ENCODE peak calls at places on chromosomes 11 and 22, in ten cellular contexts. T is fibroblast of lung; J is body of pancreas; Q is mesendoderm; N is Panc1; R is mammary epithelial cell; L is small intestine; A is spleen; B is effector memory CD4-positive, alpha-beta T cell; O is upper lobe of left lung. G is an unnamed sample. For H3K4me1, the result is how much of the 10 kb centered on the place peaks cover.

GRCh38 chr11:838441-839279 is 3.7 kb downstream of the POLR2L start:
- DNase-seq in N (no peak), B (no peak), O (peak), L (peak), Q (no peak), T (no peak), R (peak), A (no peak), J (no peak), G (no peak)

GRCh38 chr11:58575377-58576020 is at the start of gene LPXN:
- DNase-seq in R (peak), A (no peak), O (no peak), J (no peak), N (no peak), Q (no peak), L (peak), T (no peak), B (peak), G (peak)

GRCh38 chr11:118789501-118790356 is 1.2 kb downstream of the DDX6 start:
- DNase-seq in B (peak), N (no peak), T (peak), O (no peak), Q (peak), L (peak), A (no peak), J (peak), R (peak), G (peak)

GRCh38 chr22:29700206-29700948 is 19.4 kb upstream of the CABP7 start:
- DNase-seq in R (no peak), L (no peak), N (no peak), O (no peak), B (no peak), Q (no peak), A (no peak), J (no peak), T (no peak), G (no peak)

GRCh38 chr11:26761382-26761781 is 39.5 kb upstream of the SLC5A12 start:
- DNase-seq in R (peak), B (no peak), J (no peak), Q (peak), T (no peak), O (no peak), A (no peak), L (no peak), N (no peak), G (no peak)

GRCh38 chr11:4683020-4683419 is 14.6 kb downstream of the OR51E2 start:
- DNase-seq in A (no peak), B (no peak), O (no peak), N (no peak), J (no peak), Q (no peak), T (no peak), L (no peak), R (peak), G (no peak)

GRCh38 chr11:85540635-85541034 is 86.5 kb downstream of the DLG2 start:
- DNase-seq in T (no peak), B (no peak), Q (peak), J (no peak), N (no peak), R (no peak), L (no peak), O (no peak), A (no peak), G (no peak)

GRCh38 chr11:23555085-23555484 is 694.8 kb upstream of the CCDC179 start:
- DNase-seq in B (no peak), O (no peak), L (no peak), N (no peak), A (no peak), T (peak), J (no peak), R (no peak), Q (no peak), G (no peak)

GRCh38 chr11:68314886-68315580 is 2.6 kb downstream of the LRP5 start:
- DNase-seq in A (no peak), B (no peak), N (no peak), T (peak), J (no peak), L (peak), R (peak), O (no peak), Q (peak), G (no peak)

GRCh38 chr11:8067929-8068575 is 13.0 kb upstream of the TUB start:
- DNase-seq in B (no peak), O (no peak), J (no peak), T (no peak), N (no peak), Q (no peak), L (no peak), R (no peak), A (peak), G (no peak)

GRCh38 chr22:21937041-21937820 is 15.4 kb downstream of the PPM1F start:
- DNase-seq in B (no peak), J (no peak), O (peak), L (peak), N (no peak), Q (no peak), A (peak), T (no peak), R (peak), G (no peak)

GRCh38 chr11:71500601-71501021 is 26.5 kb upstream of the KRTAP5-7 start:
- DNase-seq in Q (no peak), B (no peak), T (peak), O (no peak), A (peak), L (peak), N (no peak), J (no peak), R (no peak), G (no peak)

GRCh38 chr11:74846770-74847169 is 98.1 kb downstream of the RNF169 start:
- DNase-seq in O (no peak), A (no peak), R (no peak), L (no peak), T (peak), B (no peak), N (no peak), Q (no peak), J (no peak), G (no peak)

GRCh38 chr22:36252754-36253522 is at the start of gene APOL1:
- DNase-seq in R (no peak), J (no peak), Q (no peak), N (no peak), L (peak), T (peak), O (no peak), B (peak), A (peak), G (no peak)

GRCh38 chr11:11142359-11142758 is 210.7 kb downstream of the CSNK2A3 start:
- DNase-seq in A (no peak), Q (no peak), L (no peak), N (no peak), B (no peak), T (no peak), O (no peak), R (no peak), J (no peak), G (no peak)

GRCh38 chr11:64850979-64851567 is 6.6 kb upstream of the CDC42BPG start:
- DNase-seq in B (peak), L (no peak), Q (no peak), A (peak), N (no peak), R (no peak), O (no peak), J (no peak), T (peak), G (peak)
- H3K4me1 ChIP-seq in B (half or more), L (under half), Q (under half), A (half or more), N (half or more), R (half or more), O (half or more), J (under half), T (under half), G (half or more)

GRCh38 chr11:3645552-3645951 is 624 bp downstream of the ART1 start:
- DNase-seq in Q (no peak), A (no peak), O (no peak), N (no peak), R (no peak), T (no peak), J (no peak), B (no peak), L (no peak), G (no peak)

GRCh38 chr11:3642071-3642951 is 519 bp upstream of the ART5 start:
- DNase-seq in J (peak), R (peak), L (peak), A (peak), T (peak), Q (peak), N (no peak), O (peak), B (peak), G (peak)

GRCh38 chr11:3641191-3641590 is 601 bp downstream of the ART5 start:
- DNase-seq in L (no peak), T (no peak), R (no peak), J (no peak), A (no peak), O (no peak), N (no peak), Q (no peak), B (no peak), G (no peak)

GRCh38 chr11:3641701-3642070 is at the start of gene ART5:
- DNase-seq in R (no peak), L (no peak), Q (no peak), B (no peak), A (no peak), N (no peak), O (no peak), T (no peak), J (no peak), G (no peak)

GRCh38 chr11:3644817-3645235 is at the start of gene ART1:
- DNase-seq in N (no peak), A (no peak), Q (no peak), J (no peak), R (no peak), T (no peak), O (no peak), B (no peak), L (peak), G (no peak)
- H3K27ac ChIP-seq in N (no peak), A (no peak), Q (no peak), J (no peak), R (no peak), T (no peak), O (peak), B (no peak), L (no peak), G (no peak)

GRCh38 chr11:126163779-126164178 is 47.7 kb downstream of the RPUSD4 start:
- DNase-seq in R (no peak), J (no peak), B (no peak), L (no peak), T (no peak), O (no peak), N (no peak), A (peak), Q (no peak), G (no peak)
- H3K4me1 ChIP-seq in R (under half), J (under half), B (under half), L (under half), T (under half), O (under half), N (under half), A (under half), Q (under half), G (under half)

DNA sequence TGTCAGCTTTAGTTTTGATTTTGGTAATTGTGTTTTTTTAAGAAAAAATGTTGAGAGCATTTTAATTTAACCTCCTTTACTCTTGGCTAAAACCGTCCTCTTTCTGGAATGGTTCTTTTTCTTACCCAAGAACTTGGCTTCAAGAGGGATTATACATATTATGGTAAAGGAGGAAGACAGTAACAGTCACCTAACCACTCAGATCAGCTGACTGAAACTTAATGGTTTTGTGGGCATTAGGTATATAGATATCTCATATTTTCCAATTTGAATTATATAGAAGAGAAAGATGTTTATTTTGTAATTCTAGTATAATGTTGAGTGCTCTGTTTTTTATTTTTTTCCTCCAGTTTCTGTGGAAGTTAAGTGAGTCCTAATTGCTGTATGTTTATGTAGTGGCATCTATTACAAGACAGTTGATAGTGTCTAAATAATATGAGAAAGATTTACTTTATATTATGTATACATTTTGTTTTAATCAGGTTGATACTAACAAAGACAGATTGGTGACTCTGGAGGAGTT is 36.6 kb upstream of the NCR3LG1 start:
- DNase-seq in Q (no peak), T (no peak), N (no peak), R (no peak), L (no peak), A (no peak), B (no peak), J (no peak), O (no peak), G (no peak)
- H3K27ac ChIP-seq in Q (no peak), T (no peak), N (no peak), R (peak), L (no peak), A (no peak), B (no peak), J (no peak), O (no peak), G (no peak)